ENCODE peak calls at places on chromosomes 13 and 19, in four cellular contexts. M is HepG2, O is GM12878, I is K562. F is an unnamed sample. For H3K27me3, the result is how much of the 10 kb centered on the place peaks cover.

GRCh38 chr13:92745233-92745632 is 481.4 kb upstream of the GPC6 start:
- DNase-seq in M (no peak), O (no peak), I (no peak), F (no peak)

GRCh38 chr19:7792286-7792685 is 29.2 kb downstream of the CLEC4M start:
- DNase-seq in M (no peak), O (no peak), I (no peak), F (peak)

GRCh38 chr13:53068841-53069520 is 40.4 kb downstream of the OLFM4 start:
- DNase-seq in M (no peak), O (no peak), I (no peak), F (peak)

GRCh38 chr13:36919206-36919832 is 719 bp downstream of the SMAD9 start:
- DNase-seq in M (peak), O (no peak), I (peak), F (peak)

GRCh38 chr19:35143231-35143715 is at the start of gene FXYD7:
- DNase-seq in M (no peak), O (no peak), I (no peak), F (peak)

GRCh38 chr13:83019986-83020385 is 862.3 kb downstream of the SLITRK1 start:
- DNase-seq in M (no peak), O (no peak), I (no peak), F (no peak)

GRCh38 chr13:37587236-37587635 is 11.3 kb downstream of the POSTN start:
- DNase-seq in M (no peak), O (no peak), I (no peak), F (no peak)

GRCh38 chr13:110486061-110486780 is 75.3 kb downstream of the RAB20 start:
- DNase-seq in M (no peak), O (no peak), I (no peak), F (peak)

GRCh38 chr19:41248895-41249294 is 15.3 kb upstream of the HNRNPUL1 start:
- DNase-seq in M (no peak), O (no peak), I (no peak), F (peak)

GRCh38 chr19:11496391-11497163 is 9.1 kb downstream of the ZNF653 start:
- DNase-seq in M (peak), O (no peak), I (peak), F (peak)

DNA sequence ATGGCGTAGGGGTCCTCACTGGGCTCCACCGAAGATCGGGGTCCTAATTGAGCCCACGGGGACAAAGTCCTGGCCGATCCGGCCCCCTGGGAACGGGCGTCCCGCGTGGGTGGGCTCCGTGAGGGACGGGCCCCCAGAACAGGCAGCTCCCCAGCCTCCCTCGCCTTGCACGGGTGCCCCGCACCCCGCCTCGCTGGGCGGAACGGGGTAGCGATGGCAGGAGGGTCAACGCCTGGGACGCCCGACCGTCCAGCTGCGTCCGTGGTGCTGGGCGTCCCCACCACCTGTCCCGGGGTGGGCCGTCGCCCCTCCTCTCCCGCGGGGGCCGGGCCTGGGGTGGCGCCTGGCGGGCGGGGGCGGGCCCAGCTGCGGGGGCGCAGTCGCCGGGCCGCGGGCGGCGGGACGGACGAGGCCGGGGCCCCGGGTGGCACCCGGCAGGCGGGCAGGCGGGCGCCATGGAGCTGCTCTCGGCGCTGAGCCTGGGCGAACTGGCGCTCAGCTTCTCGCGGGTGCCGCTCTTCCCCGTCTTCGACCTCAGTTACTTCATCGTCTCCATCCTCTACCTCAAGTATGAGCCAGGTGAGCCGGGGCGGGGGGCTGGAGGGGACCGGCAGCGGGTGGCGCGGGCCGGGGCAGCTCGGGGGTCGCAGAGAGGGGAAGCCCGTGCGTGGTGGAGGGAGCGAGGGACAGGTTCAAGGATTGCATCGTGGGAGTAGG is at the start of gene TMEM38A:
- DNase-seq in M (no peak), O (no peak), I (peak), F (peak)
- TF ChIP-seq EZH2 in M (no peak), O (no peak), I (no peak), F (no peak)

GRCh38 chr19:15031675-15032074 is 17.6 kb upstream of the CASP14 start:
- DNase-seq in M (no peak), O (no peak), I (no peak), F (no peak)
- H3K27me3 ChIP-seq in M (under half), O (under half), I (under half), F (under half)

GRCh38 chr13:24076124-24076523 is 84.4 kb upstream of the SPATA13 start:
- DNase-seq in M (peak), O (no peak), I (no peak), F (no peak)
- TF ChIP-seq REST in M (no peak), O (no peak), I (no peak), F (no peak)

GRCh38 chr13:24348797-24349515 is 39.6 kb downstream of the C1QTNF9 start:
- DNase-seq in M (no peak), O (no peak), I (no peak), F (no peak)
- TF ChIP-seq EZH2 in M (no peak), O (no peak), I (no peak), F (no peak)

GRCh38 chr19:5631511-5632240 is 8.8 kb downstream of the SAFB start:
- DNase-seq in M (no peak), O (no peak), I (no peak), F (no peak)

GRCh38 chr19:5628919-5629481 is 6.1 kb downstream of the SAFB start:
- DNase-seq in M (no peak), O (no peak), I (no peak), F (no peak)

GRCh38 chr19:5632241-5632612 is 9.3 kb downstream of the SAFB start:
- DNase-seq in M (no peak), O (no peak), I (no peak), F (no peak)

GRCh38 chr19:5635427-5635826 is 12.5 kb downstream of the SAFB start:
- DNase-seq in M (no peak), O (no peak), I (no peak), F (no peak)

DNA sequence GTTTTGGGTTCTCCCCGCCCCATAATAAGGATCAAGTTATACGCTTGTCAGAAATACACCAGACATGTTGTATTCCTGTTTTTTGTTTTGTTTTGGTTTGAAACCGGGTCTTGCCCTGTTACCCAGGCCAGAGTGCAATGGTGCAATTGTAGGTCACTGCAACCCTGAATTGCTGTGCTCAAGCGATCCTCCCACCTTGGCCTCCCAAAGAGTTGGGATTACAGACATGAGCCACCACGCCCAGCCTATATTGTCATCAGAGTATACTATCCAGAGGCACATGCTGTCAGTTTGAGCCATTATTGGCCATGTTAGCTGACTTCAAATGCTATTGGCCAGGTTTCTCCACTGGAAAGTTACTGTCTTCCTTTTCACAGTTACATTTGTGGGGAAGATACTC is 9.8 kb downstream of the SAFB start:
- DNase-seq in M (no peak), O (no peak), I (no peak), F (no peak)
- H3K27me3 ChIP-seq in M (under half), O (under half), I (under half), F (under half)

GRCh38 chr13:77026783-77027621 is at the start of gene FBXL3:
- DNase-seq in M (peak), O (peak), I (peak), F (peak)
- TF ChIP-seq REST in M (no peak), O (no peak), I (no peak), F (no peak)

DNA sequence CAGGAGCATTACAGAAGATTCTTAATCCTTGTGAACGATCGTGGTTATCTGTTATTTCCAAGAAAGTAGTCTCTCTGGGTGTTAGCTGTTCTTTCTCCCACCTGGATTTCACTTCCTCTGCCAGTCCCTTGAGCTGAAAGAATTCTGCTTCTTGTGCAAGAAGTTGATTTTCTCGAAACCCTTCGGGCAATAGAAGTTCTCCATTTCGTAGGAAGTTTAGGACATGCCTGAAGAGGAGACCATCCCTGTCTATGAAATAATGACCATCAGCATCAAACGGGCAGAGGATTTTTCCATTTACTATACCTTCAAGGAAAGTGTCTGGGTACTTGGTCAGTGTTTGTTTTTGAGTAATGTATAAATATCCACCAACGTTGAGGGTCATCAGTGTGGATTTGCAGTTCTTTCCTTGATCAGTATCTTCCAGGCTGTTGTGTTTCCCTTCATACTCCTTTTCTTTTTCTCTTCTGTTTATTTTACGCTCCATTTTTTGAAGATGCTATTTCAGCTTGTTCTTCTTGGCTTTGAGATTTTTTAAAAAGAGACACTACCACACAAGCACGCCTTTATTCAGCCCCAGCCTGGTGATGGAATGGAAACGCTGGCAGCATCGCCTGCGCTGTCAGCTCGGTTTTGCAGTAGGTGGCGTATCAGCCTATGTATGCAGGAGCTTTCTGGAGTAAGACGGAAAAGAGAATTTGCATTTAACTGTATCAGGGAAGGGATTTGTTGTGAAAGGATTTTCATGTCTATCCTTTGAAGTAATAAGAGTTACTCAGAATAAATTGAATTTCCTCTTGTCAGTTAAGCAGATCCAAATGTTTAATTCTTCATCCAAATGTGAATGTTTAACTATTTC is 6.5 kb downstream of the KCTD4 start:
- DNase-seq in M (no peak), O (no peak), I (no peak), F (peak)
- TF ChIP-seq EZH2 in M (no peak), O (no peak), I (no peak), F (no peak)

F was measured in GM23338.